ENCODE peak calls at places on chromosomes 16 and 17, in six cellular contexts. One of them, this sample, is unnamed.

GRCh38 chr16:31215287-31216115 is 1.4 kb downstream of the PYDC1 start:
- DNase-seq in Panc1: no peak
- DNase-seq in stomach: peak
- DNase-seq in transverse colon: peak
- DNase-seq in GM23338: peak
- DNase-seq in HCT116: peak
- DNase-seq in this sample: peak

GRCh38 chr16:15950167-15950854 is 895 bp downstream of the ABCC1 start:
- DNase-seq in Panc1: no peak
- DNase-seq in GM23338: peak
- DNase-seq in HCT116: no peak
- DNase-seq in transverse colon: peak
- DNase-seq in stomach: peak
- DNase-seq in this sample: no peak

GRCh38 chr16:31216552-31217530 is at the start of gene PYDC1:
- DNase-seq in HCT116: no peak
- DNase-seq in transverse colon: no peak
- DNase-seq in Panc1: no peak
- DNase-seq in stomach: no peak
- DNase-seq in GM23338: peak
- DNase-seq in this sample: no peak

GRCh38 chr16:12321363-12321762 is 344.8 kb downstream of the SNX29 start:
- DNase-seq in GM23338: no peak
- DNase-seq in transverse colon: no peak
- DNase-seq in HCT116: no peak
- DNase-seq in stomach: no peak
- DNase-seq in Panc1: no peak
- DNase-seq in this sample: no peak

GRCh38 chr17:62892870-62893338 is 73.1 kb upstream of the TANC2 start:
- DNase-seq in stomach: peak
- DNase-seq in HCT116: no peak
- DNase-seq in transverse colon: peak
- DNase-seq in GM23338: peak
- DNase-seq in Panc1: peak
- DNase-seq in this sample: peak

GRCh38 chr16:2953706-2954105 is 10.4 kb upstream of the KREMEN2 start:
- DNase-seq in HCT116: no peak
- DNase-seq in stomach: no peak
- DNase-seq in Panc1: no peak
- DNase-seq in GM23338: no peak
- DNase-seq in transverse colon: no peak
- DNase-seq in this sample: no peak

GRCh38 chr17:40442392-40443195 is 656 bp upstream of the IGFBP4 start:
- DNase-seq in GM23338: peak
- DNase-seq in HCT116: no peak
- DNase-seq in transverse colon: peak
- DNase-seq in Panc1: no peak
- DNase-seq in stomach: no peak
- DNase-seq in this sample: no peak

GRCh38 chr16:56989988-56990387 is 631 bp downstream of the NLRC5 start:
- DNase-seq in GM23338: no peak
- DNase-seq in HCT116: no peak
- DNase-seq in transverse colon: peak
- DNase-seq in Panc1: no peak
- DNase-seq in stomach: no peak
- DNase-seq in this sample: no peak

GRCh38 chr16:21644674-21645073 is 7.7 kb downstream of the IGSF6 start:
- DNase-seq in transverse colon: no peak
- DNase-seq in HCT116: no peak
- DNase-seq in GM23338: no peak
- DNase-seq in stomach: no peak
- DNase-seq in Panc1: no peak
- DNase-seq in this sample: no peak

GRCh38 chr17:8393470-8394231 is 4.0 kb downstream of the RNF222 start:
- DNase-seq in stomach: no peak
- DNase-seq in HCT116: no peak
- DNase-seq in transverse colon: peak
- DNase-seq in Panc1: no peak
- DNase-seq in GM23338: no peak
- DNase-seq in this sample: no peak

GRCh38 chr17:57044976-57045867 is 39.8 kb upstream of the AKAP1 start:
- DNase-seq in GM23338: no peak
- DNase-seq in stomach: no peak
- DNase-seq in transverse colon: no peak
- DNase-seq in Panc1: no peak
- DNase-seq in HCT116: no peak
- DNase-seq in this sample: no peak

GRCh38 chr16:49458221-49458620 is 84.6 kb downstream of the C16orf78 start:
- DNase-seq in HCT116: no peak
- DNase-seq in Panc1: no peak
- DNase-seq in stomach: peak
- DNase-seq in GM23338: no peak
- DNase-seq in transverse colon: no peak
- DNase-seq in this sample: no peak

GRCh38 chr16:1177053-1177452 is 24.1 kb downstream of the CACNA1H start:
- DNase-seq in transverse colon: no peak
- DNase-seq in HCT116: no peak
- DNase-seq in GM23338: no peak
- DNase-seq in Panc1: no peak
- DNase-seq in stomach: no peak
- DNase-seq in this sample: no peak

GRCh38 chr17:18259621-18260331 is 686 bp upstream of the MIEF2 start:
- DNase-seq in transverse colon: no peak
- DNase-seq in GM23338: no peak
- DNase-seq in Panc1: peak
- DNase-seq in HCT116: peak
- DNase-seq in stomach: no peak
- DNase-seq in this sample: no peak

GRCh38 chr16:50970221-50970620 is 180.8 kb downstream of the SALL1 start:
- DNase-seq in Panc1: no peak
- DNase-seq in HCT116: no peak
- DNase-seq in stomach: no peak
- DNase-seq in GM23338: no peak
- DNase-seq in transverse colon: no peak
- DNase-seq in this sample: no peak

GRCh38 chr17:47615766-47616424 is 33.8 kb upstream of the KPNB1 start:
- DNase-seq in stomach: no peak
- DNase-seq in GM23338: peak
- DNase-seq in HCT116: peak
- DNase-seq in Panc1: no peak
- DNase-seq in transverse colon: no peak
- DNase-seq in this sample: no peak

GRCh38 chr16:67163164-67163902 is 1.2 kb upstream of the HSF4 start:
- DNase-seq in stomach: no peak
- DNase-seq in GM23338: peak
- DNase-seq in transverse colon: no peak
- DNase-seq in Panc1: no peak
- DNase-seq in HCT116: no peak
- DNase-seq in this sample: no peak

GRCh38 chr16:1167276-1168107 is 14.6 kb downstream of the CACNA1H start:
- DNase-seq in HCT116: no peak
- DNase-seq in transverse colon: no peak
- DNase-seq in Panc1: no peak
- DNase-seq in stomach: no peak
- DNase-seq in GM23338: peak
- DNase-seq in this sample: no peak

GRCh38 chr16:11493531-11493929 is 93.2 kb downstream of the LITAF start:
- DNase-seq in GM23338: no peak
- DNase-seq in stomach: no peak
- DNase-seq in HCT116: no peak
- DNase-seq in transverse colon: no peak
- DNase-seq in Panc1: no peak
- DNase-seq in this sample: no peak

GRCh38 chr17:247767-248166 is 66.3 kb upstream of the DOC2B start:
- DNase-seq in HCT116: no peak
- DNase-seq in stomach: peak
- DNase-seq in transverse colon: peak
- DNase-seq in GM23338: no peak
- DNase-seq in Panc1: no peak
- DNase-seq in this sample: no peak

GRCh38 chr16:86862596-86862995 is 284.2 kb downstream of the FOXL1 start:
- DNase-seq in Panc1: no peak
- DNase-seq in stomach: no peak
- DNase-seq in transverse colon: no peak
- DNase-seq in GM23338: no peak
- DNase-seq in HCT116: no peak
- DNase-seq in this sample: no peak

GRCh38 chr16:2825049-2825742 is 4.9 kb upstream of the ZG16B start:
- DNase-seq in transverse colon: peak
- DNase-seq in Panc1: no peak
- DNase-seq in GM23338: no peak
- DNase-seq in stomach: no peak
- DNase-seq in HCT116: no peak
- DNase-seq in this sample: no peak

DNA sequence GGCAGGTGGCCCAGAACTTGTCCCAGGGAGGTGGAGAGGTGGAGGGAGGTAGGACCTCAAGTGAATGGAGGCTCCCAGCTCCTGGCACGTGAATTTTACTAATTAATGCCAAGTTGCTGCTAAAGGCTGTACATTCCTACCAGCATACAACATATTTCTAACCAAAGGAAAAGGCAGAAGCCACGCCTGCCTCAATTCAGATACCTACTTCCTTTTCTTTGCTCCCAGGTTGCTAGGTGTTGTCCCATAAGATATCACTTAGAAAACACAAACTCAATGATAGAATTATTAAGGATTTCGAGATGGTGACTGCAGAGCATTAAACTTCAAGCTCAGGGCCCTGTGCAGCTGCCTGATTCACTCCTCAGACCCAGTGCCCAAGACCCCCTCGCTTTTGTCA is 20.5 kb upstream of the SMPD3 start:
- DNase-seq in HCT116: no peak
- DNase-seq in transverse colon: no peak
- DNase-seq in GM23338: no peak
- DNase-seq in stomach: no peak
- DNase-seq in Panc1: no peak
- DNase-seq in this sample: no peak
- TF ChIP-seq POLR2AphosphoS5 in HCT116: no peak
- TF ChIP-seq POLR2AphosphoS5 in transverse colon: no peak
- TF ChIP-seq POLR2AphosphoS5 in GM23338: no peak
- TF ChIP-seq POLR2AphosphoS5 in stomach: no peak
- TF ChIP-seq POLR2AphosphoS5 in Panc1: no peak
- TF ChIP-seq POLR2AphosphoS5 in this sample: no peak

GRCh38 chr16:84983308-84983707 is 28.0 kb downstream of the ZDHHC7 start:
- DNase-seq in HCT116: no peak
- DNase-seq in transverse colon: no peak
- DNase-seq in Panc1: no peak
- DNase-seq in stomach: no peak
- DNase-seq in GM23338: no peak
- DNase-seq in this sample: no peak
- H3K27ac ChIP-seq in HCT116: no peak
- H3K27ac ChIP-seq in transverse colon: peak
- H3K27ac ChIP-seq in Panc1: no peak
- H3K27ac ChIP-seq in stomach: peak
- H3K27ac ChIP-seq in GM23338: no peak
- H3K27ac ChIP-seq in this sample: no peak

GRCh38 chr17:5379351-5380107 is 39.9 kb downstream of the NUP88 start:
- DNase-seq in HCT116: no peak
- DNase-seq in GM23338: no peak
- DNase-seq in transverse colon: no peak
- DNase-seq in stomach: no peak
- DNase-seq in Panc1: no peak
- DNase-seq in this sample: no peak
- TF ChIP-seq POLR2AphosphoS5 in HCT116: no peak
- TF ChIP-seq POLR2AphosphoS5 in GM23338: peak
- TF ChIP-seq POLR2AphosphoS5 in transverse colon: no peak
- TF ChIP-seq POLR2AphosphoS5 in stomach: no peak
- TF ChIP-seq POLR2AphosphoS5 in Panc1: no peak
- TF ChIP-seq POLR2AphosphoS5 in this sample: no peak

GRCh38 chr16:54055191-54055590 is 231.4 kb downstream of the IRX3 start:
- DNase-seq in GM23338: no peak
- DNase-seq in stomach: no peak
- DNase-seq in Panc1: no peak
- DNase-seq in HCT116: no peak
- DNase-seq in transverse colon: no peak
- DNase-seq in this sample: no peak
- H3K27ac ChIP-seq in GM23338: no peak
- H3K27ac ChIP-seq in stomach: no peak
- H3K27ac ChIP-seq in Panc1: no peak
- H3K27ac ChIP-seq in HCT116: no peak
- H3K27ac ChIP-seq in transverse colon: no peak
- H3K27ac ChIP-seq in this sample: no peak

GRCh38 chr16:80530479-80530878 is 10.3 kb upstream of the DYNLRB2 start:
- DNase-seq in stomach: no peak
- DNase-seq in transverse colon: no peak
- DNase-seq in Panc1: no peak
- DNase-seq in HCT116: no peak
- DNase-seq in GM23338: no peak
- DNase-seq in this sample: no peak
- TF ChIP-seq POLR2AphosphoS5 in stomach: no peak
- TF ChIP-seq POLR2AphosphoS5 in transverse colon: no peak
- TF ChIP-seq POLR2AphosphoS5 in Panc1: no peak
- TF ChIP-seq POLR2AphosphoS5 in HCT116: no peak
- TF ChIP-seq POLR2AphosphoS5 in GM23338: no peak
- TF ChIP-seq POLR2AphosphoS5 in this sample: no peak

DNA sequence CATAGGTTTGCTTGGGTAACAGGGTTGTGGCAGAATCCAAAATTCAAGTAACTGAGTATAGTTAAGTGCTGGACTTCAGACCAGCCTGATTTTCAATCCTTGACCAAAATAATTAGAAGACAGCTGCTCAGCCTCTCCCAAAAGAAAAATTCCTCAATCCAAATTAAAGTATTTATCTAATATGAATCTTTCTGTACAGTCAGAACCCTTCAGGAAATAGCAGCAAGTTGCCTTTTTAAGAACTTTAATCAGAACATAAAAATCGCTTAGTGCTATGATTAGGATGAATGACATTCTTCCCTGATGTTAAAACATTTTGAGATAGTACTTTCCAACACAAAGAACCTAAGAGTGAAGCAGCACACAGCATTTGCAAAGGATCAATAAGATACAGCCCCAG is 50.2 kb downstream of the CFDP1 start:
- DNase-seq in GM23338: no peak
- DNase-seq in transverse colon: no peak
- DNase-seq in HCT116: no peak
- DNase-seq in Panc1: no peak
- DNase-seq in stomach: no peak
- DNase-seq in this sample: no peak
- H3K27ac ChIP-seq in GM23338: no peak
- H3K27ac ChIP-seq in transverse colon: no peak
- H3K27ac ChIP-seq in HCT116: no peak
- H3K27ac ChIP-seq in Panc1: no peak
- H3K27ac ChIP-seq in stomach: no peak
- H3K27ac ChIP-seq in this sample: no peak

DNA sequence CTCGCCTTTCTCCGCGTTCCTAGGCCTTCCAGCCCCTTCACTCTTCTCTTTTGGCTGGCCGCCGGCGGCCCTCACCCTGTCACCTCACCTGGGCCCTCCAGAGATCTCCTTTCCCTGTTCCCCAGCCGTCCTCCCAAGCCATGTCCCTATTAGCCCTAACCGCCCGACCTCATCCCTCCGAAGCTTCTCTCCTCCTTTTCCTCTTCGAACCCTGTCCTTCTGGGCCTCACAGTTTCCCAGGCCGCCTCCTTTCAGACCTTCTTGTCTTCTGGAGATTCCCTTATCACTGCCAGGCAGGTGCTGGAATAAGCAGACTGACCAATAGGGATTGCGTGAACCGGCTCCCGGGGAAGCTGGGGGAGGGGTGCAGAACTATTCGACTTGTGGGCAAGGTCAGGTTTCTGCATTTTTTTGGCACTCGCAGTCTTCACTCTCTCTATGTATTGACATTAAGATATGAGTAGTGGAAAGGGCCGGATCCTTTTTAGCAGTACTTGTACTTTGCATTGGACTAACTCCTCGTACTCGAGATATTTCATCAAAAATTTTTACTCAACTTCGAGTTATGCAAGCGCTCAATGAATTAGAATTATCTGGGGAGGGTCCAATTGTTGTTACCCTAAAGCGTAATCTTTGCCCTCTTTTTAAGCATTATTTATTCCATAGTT is 689 bp downstream of the RHOT1 start:
- DNase-seq in GM23338: peak
- DNase-seq in Panc1: no peak
- DNase-seq in transverse colon: peak
- DNase-seq in stomach: peak
- DNase-seq in HCT116: peak
- DNase-seq in this sample: no peak
- TF ChIP-seq POLR2AphosphoS5 in GM23338: no peak
- TF ChIP-seq POLR2AphosphoS5 in Panc1: no peak
- TF ChIP-seq POLR2AphosphoS5 in transverse colon: no peak
- TF ChIP-seq POLR2AphosphoS5 in stomach: peak
- TF ChIP-seq POLR2AphosphoS5 in HCT116: peak
- TF ChIP-seq POLR2AphosphoS5 in this sample: no peak

This sample was measured in breast epithelium.